ENCODE peak calls at places on chromosome 9, in six cellular contexts. One of them, this sample, is unnamed.
A peak's percentile ranks its signal among the peaks of the same experiment; 100 is the strongest.

GRCh38 chr9:11199335-11199734 is 586.5 kb upstream of the PTPRD start:
- DNase-seq in sigmoid colon: no peak
- DNase-seq in heart left ventricle: no peak
- DNase-seq in mesendoderm: peak; percentile 61
- DNase-seq in endothelial cell of umbilical vein: no peak
- DNase-seq in heart right ventricle: no peak
- DNase-seq in this sample: no peak

GRCh38 chr9:87569008-87569908 is 71.6 kb downstream of the DAPK1 start:
- DNase-seq in endothelial cell of umbilical vein: peak; percentile 95
- DNase-seq in mesendoderm: peak; percentile 85
- DNase-seq in sigmoid colon: no peak
- DNase-seq in heart left ventricle: no peak
- DNase-seq in heart right ventricle: no peak
- DNase-seq in this sample: peak; percentile 89

GRCh38 chr9:27888661-27889295 is 315.5 kb upstream of the C9orf72 start:
- DNase-seq in heart left ventricle: no peak
- DNase-seq in endothelial cell of umbilical vein: no peak
- DNase-seq in heart right ventricle: no peak
- DNase-seq in sigmoid colon: no peak
- DNase-seq in mesendoderm: peak; percentile 65
- DNase-seq in this sample: peak; percentile 56

GRCh38 chr9:125986966-125987365 is 239.8 kb downstream of the PBX3 start:
- DNase-seq in mesendoderm: no peak
- DNase-seq in heart right ventricle: no peak
- DNase-seq in heart left ventricle: no peak
- DNase-seq in endothelial cell of umbilical vein: no peak
- DNase-seq in sigmoid colon: peak; percentile 22
- DNase-seq in this sample: no peak

GRCh38 chr9:5499889-5500398 is 10.4 kb upstream of the PDCD1LG2 start:
- DNase-seq in heart left ventricle: peak; percentile 35
- DNase-seq in sigmoid colon: no peak
- DNase-seq in heart right ventricle: no peak
- DNase-seq in endothelial cell of umbilical vein: peak; percentile 97
- DNase-seq in mesendoderm: no peak
- DNase-seq in this sample: peak; percentile 64

GRCh38 chr9:95877984-95878383 is 2.5 kb downstream of the ERCC6L2 start:
- DNase-seq in mesendoderm: no peak
- DNase-seq in sigmoid colon: no peak
- DNase-seq in endothelial cell of umbilical vein: no peak
- DNase-seq in heart right ventricle: no peak
- DNase-seq in heart left ventricle: no peak
- DNase-seq in this sample: no peak

GRCh38 chr9:21779397-21779796 is 23.0 kb upstream of the MTAP start:
- DNase-seq in endothelial cell of umbilical vein: no peak
- DNase-seq in heart right ventricle: no peak
- DNase-seq in sigmoid colon: no peak
- DNase-seq in mesendoderm: no peak
- DNase-seq in heart left ventricle: no peak
- DNase-seq in this sample: no peak

GRCh38 chr9:16825971-16826370 is 44.5 kb downstream of the BNC2 start:
- DNase-seq in endothelial cell of umbilical vein: no peak
- DNase-seq in heart right ventricle: no peak
- DNase-seq in mesendoderm: no peak
- DNase-seq in heart left ventricle: no peak
- DNase-seq in sigmoid colon: no peak
- DNase-seq in this sample: no peak

GRCh38 chr9:16133556-16134227 is 580.8 kb downstream of the CCDC171 start:
- DNase-seq in endothelial cell of umbilical vein: peak; percentile 61
- DNase-seq in sigmoid colon: no peak
- DNase-seq in heart left ventricle: no peak
- DNase-seq in mesendoderm: peak; percentile 93
- DNase-seq in heart right ventricle: peak; percentile 28
- DNase-seq in this sample: peak; percentile 56

GRCh38 chr9:110687497-110687896 is 18.9 kb downstream of the MUSK start:
- DNase-seq in heart left ventricle: no peak
- DNase-seq in heart right ventricle: no peak
- DNase-seq in sigmoid colon: no peak
- DNase-seq in endothelial cell of umbilical vein: no peak
- DNase-seq in mesendoderm: peak; percentile 7
- DNase-seq in this sample: no peak

GRCh38 chr9:129567842-129568559 is 52.9 kb downstream of the C9orf50 start:
- DNase-seq in sigmoid colon: no peak
- DNase-seq in mesendoderm: peak; percentile 89
- DNase-seq in endothelial cell of umbilical vein: peak; percentile 30
- DNase-seq in heart right ventricle: peak; percentile 37
- DNase-seq in heart left ventricle: peak; percentile 37
- DNase-seq in this sample: no peak

GRCh38 chr9:68692519-68692918 is 12.5 kb upstream of the PIP5K1B start:
- DNase-seq in sigmoid colon: no peak
- DNase-seq in endothelial cell of umbilical vein: no peak
- DNase-seq in mesendoderm: no peak
- DNase-seq in heart left ventricle: no peak
- DNase-seq in heart right ventricle: no peak
- DNase-seq in this sample: no peak

GRCh38 chr9:137580958-137581331 is 2.2 kb upstream of the DPH7 start:
- DNase-seq in heart left ventricle: no peak
- DNase-seq in mesendoderm: no peak
- DNase-seq in sigmoid colon: no peak
- DNase-seq in endothelial cell of umbilical vein: no peak
- DNase-seq in heart right ventricle: no peak
- DNase-seq in this sample: no peak

GRCh38 chr9:70135176-70135575 is 91.5 kb downstream of the MAMDC2 start:
- DNase-seq in heart left ventricle: no peak
- DNase-seq in mesendoderm: no peak
- DNase-seq in endothelial cell of umbilical vein: no peak
- DNase-seq in heart right ventricle: no peak
- DNase-seq in sigmoid colon: no peak
- DNase-seq in this sample: no peak

DNA sequence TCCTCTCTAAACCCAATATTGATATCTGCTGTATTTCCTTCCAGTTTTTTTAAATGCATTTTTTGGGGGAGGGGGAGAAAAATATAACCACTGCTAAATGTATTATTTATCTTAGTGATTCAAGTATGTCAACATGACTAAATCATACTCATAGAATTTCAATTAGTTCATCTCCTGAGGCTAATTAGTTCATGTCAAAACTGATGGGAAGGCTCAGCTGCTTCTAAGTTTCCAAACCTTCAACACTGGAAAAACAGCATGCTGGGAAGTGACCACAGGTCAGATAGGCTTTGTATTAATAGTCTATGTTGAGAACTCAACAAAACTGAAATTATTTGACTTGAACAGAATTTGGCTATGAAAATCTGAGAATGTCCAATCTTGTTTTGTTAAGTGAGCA is 118.7 kb downstream of the TTLL11 start:
- DNase-seq in mesendoderm: no peak
- DNase-seq in heart left ventricle: no peak
- DNase-seq in heart right ventricle: no peak
- DNase-seq in sigmoid colon: no peak
- DNase-seq in endothelial cell of umbilical vein: no peak
- DNase-seq in this sample: no peak
- H3K4me1 ChIP-seq in mesendoderm: no peaks in the 10 kb centered on the region
- H3K4me1 ChIP-seq in heart left ventricle: no peaks in the 10 kb centered on the region
- H3K4me1 ChIP-seq in heart right ventricle: no peaks in the 10 kb centered on the region
- H3K4me1 ChIP-seq in sigmoid colon: no peaks in the 10 kb centered on the region
- H3K4me1 ChIP-seq in endothelial cell of umbilical vein: peaks cover 13% of the 10 kb centered on the region
- H3K4me1 ChIP-seq in this sample: no peaks in the 10 kb centered on the region

DNA sequence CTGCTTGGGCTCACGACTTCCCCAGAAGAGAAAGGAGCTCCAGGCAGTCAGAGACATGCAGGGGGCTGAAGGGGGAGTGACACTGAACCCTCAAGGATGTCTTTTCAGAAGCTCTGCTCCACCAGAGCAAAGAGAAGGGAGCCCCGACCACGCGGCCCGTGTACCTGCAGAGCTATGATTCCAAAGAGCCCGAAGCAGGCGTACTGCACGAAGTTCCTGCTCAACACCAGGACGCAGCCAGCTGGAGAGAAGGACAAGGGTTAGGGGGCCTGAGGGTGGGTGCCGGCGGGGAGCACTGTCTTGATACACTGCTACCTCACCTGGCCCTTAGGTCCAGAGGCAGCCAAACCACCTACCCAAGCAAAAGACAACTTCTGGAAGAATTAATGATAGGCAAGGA is 9.4 kb downstream of the SURF4 start:
- DNase-seq in heart right ventricle: no peak
- DNase-seq in sigmoid colon: no peak
- DNase-seq in heart left ventricle: no peak
- DNase-seq in endothelial cell of umbilical vein: no peak
- DNase-seq in mesendoderm: no peak
- DNase-seq in this sample: no peak
- H3K4me1 ChIP-seq in heart right ventricle: peaks cover 15% of the 10 kb centered on the region
- H3K4me1 ChIP-seq in sigmoid colon: peaks cover 38% of the 10 kb centered on the region
- H3K4me1 ChIP-seq in heart left ventricle: peaks cover 19% of the 10 kb centered on the region
- H3K4me1 ChIP-seq in endothelial cell of umbilical vein: peaks cover 15% of the 10 kb centered on the region
- H3K4me1 ChIP-seq in mesendoderm: no peaks in the 10 kb centered on the region
- H3K4me1 ChIP-seq in this sample: peaks cover 25% of the 10 kb centered on the region

GRCh38 chr9:14107977-14108376 is 206.0 kb downstream of the NFIB start:
- DNase-seq in sigmoid colon: no peak
- DNase-seq in heart left ventricle: no peak
- DNase-seq in heart right ventricle: no peak
- DNase-seq in endothelial cell of umbilical vein: peak; percentile 95
- DNase-seq in mesendoderm: peak; percentile 73
- DNase-seq in this sample: no peak
- H3K4me1 ChIP-seq in sigmoid colon: peaks cover 6% of the 10 kb centered on the region
- H3K4me1 ChIP-seq in heart left ventricle: peaks cover 5% of the 10 kb centered on the region
- H3K4me1 ChIP-seq in heart right ventricle: no peaks in the 10 kb centered on the region
- H3K4me1 ChIP-seq in endothelial cell of umbilical vein: peaks cover 18% of the 10 kb centered on the region
- H3K4me1 ChIP-seq in mesendoderm: peaks cover 3% of the 10 kb centered on the region
- H3K4me1 ChIP-seq in this sample: peaks cover 27% of the 10 kb centered on the region

GRCh38 chr9:34651876-34652602 is at the start of gene IL11RA:
- DNase-seq in mesendoderm: peak; percentile 98
- DNase-seq in heart left ventricle: peak; percentile 94
- DNase-seq in sigmoid colon: peak; percentile 97
- DNase-seq in heart right ventricle: peak; percentile 91
- DNase-seq in endothelial cell of umbilical vein: peak; percentile 82
- DNase-seq in this sample: peak; percentile 76
- H3K4me1 ChIP-seq in mesendoderm: peaks cover 33% of the 10 kb centered on the region
- H3K4me1 ChIP-seq in heart left ventricle: peaks cover 54% of the 10 kb centered on the region
- H3K4me1 ChIP-seq in sigmoid colon: peaks cover 70% of the 10 kb centered on the region
- H3K4me1 ChIP-seq in heart right ventricle: peaks cover 17% of the 10 kb centered on the region
- H3K4me1 ChIP-seq in endothelial cell of umbilical vein: peaks cover 32% of the 10 kb centered on the region
- H3K4me1 ChIP-seq in this sample: peaks cover 44% of the 10 kb centered on the region

GRCh38 chr9:128059365-128059983 is 7.6 kb downstream of the NAIF1 start:
- DNase-seq in heart right ventricle: no peak
- DNase-seq in sigmoid colon: no peak
- DNase-seq in mesendoderm: no peak
- DNase-seq in endothelial cell of umbilical vein: no peak
- DNase-seq in heart left ventricle: no peak
- DNase-seq in this sample: no peak
- H3K4me1 ChIP-seq in heart right ventricle: peaks cover 2% of the 10 kb centered on the region
- H3K4me1 ChIP-seq in sigmoid colon: peaks cover 19% of the 10 kb centered on the region
- H3K4me1 ChIP-seq in mesendoderm: peaks cover 17% of the 10 kb centered on the region
- H3K4me1 ChIP-seq in endothelial cell of umbilical vein: peaks cover 8% of the 10 kb centered on the region
- H3K4me1 ChIP-seq in heart left ventricle: peaks cover 26% of the 10 kb centered on the region
- H3K4me1 ChIP-seq in this sample: peaks cover 3% of the 10 kb centered on the region

GRCh38 chr9:134650431-134651190 is 9.0 kb downstream of the COL5A1 start:
- DNase-seq in endothelial cell of umbilical vein: no peak
- DNase-seq in heart left ventricle: no peak
- DNase-seq in sigmoid colon: peak; percentile 65
- DNase-seq in heart right ventricle: no peak
- DNase-seq in mesendoderm: no peak
- DNase-seq in this sample: no peak

GRCh38 chr9:134645607-134646365 is 4.2 kb downstream of the COL5A1 start:
- DNase-seq in heart left ventricle: no peak
- DNase-seq in heart right ventricle: no peak
- DNase-seq in endothelial cell of umbilical vein: no peak
- DNase-seq in sigmoid colon: no peak
- DNase-seq in mesendoderm: no peak
- DNase-seq in this sample: no peak

GRCh38 chr9:134648701-134649525 is 7.3 kb downstream of the COL5A1 start:
- DNase-seq in mesendoderm: no peak
- DNase-seq in sigmoid colon: no peak
- DNase-seq in heart right ventricle: no peak
- DNase-seq in heart left ventricle: no peak
- DNase-seq in endothelial cell of umbilical vein: no peak
- DNase-seq in this sample: no peak

GRCh38 chr9:134644715-134645606 is 3.4 kb downstream of the COL5A1 start:
- DNase-seq in heart left ventricle: peak; percentile 68
- DNase-seq in heart right ventricle: peak; percentile 73
- DNase-seq in endothelial cell of umbilical vein: peak; percentile 95
- DNase-seq in sigmoid colon: peak; percentile 93
- DNase-seq in mesendoderm: peak; percentile 51
- DNase-seq in this sample: peak; percentile 91

GRCh38 chr9:134647359-134648115 is 5.9 kb downstream of the COL5A1 start:
- DNase-seq in endothelial cell of umbilical vein: no peak
- DNase-seq in sigmoid colon: no peak
- DNase-seq in mesendoderm: no peak
- DNase-seq in heart right ventricle: no peak
- DNase-seq in heart left ventricle: no peak
- DNase-seq in this sample: no peak
- H3K4me1 ChIP-seq in endothelial cell of umbilical vein: peaks cover 22% of the 10 kb centered on the region
- H3K4me1 ChIP-seq in sigmoid colon: peaks cover 78% of the 10 kb centered on the region
- H3K4me1 ChIP-seq in mesendoderm: peaks cover 4% of the 10 kb centered on the region
- H3K4me1 ChIP-seq in heart right ventricle: peaks cover 9% of the 10 kb centered on the region
- H3K4me1 ChIP-seq in heart left ventricle: no peaks in the 10 kb centered on the region
- H3K4me1 ChIP-seq in this sample: peaks cover 26% of the 10 kb centered on the region

DNA sequence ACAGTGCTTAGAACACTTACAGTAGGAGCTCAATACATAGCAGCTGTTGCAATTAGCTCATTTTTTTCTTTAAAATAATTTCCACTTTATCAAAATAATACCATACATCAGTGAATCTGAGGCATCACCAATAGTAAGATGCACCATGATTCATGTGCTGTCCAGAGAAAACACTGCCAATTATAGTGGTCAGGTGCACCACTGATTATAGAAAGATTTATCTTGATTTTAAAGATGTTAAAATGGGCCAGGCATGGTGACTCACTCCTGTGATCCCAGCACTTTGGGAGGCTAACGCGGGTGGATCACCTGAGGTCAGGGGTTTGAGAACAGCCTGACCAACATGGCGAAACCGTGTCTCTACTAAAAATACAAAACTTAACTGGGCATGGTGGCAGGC is 39.4 kb downstream of the NAIF1 start:
- DNase-seq in sigmoid colon: no peak
- DNase-seq in heart right ventricle: no peak
- DNase-seq in mesendoderm: no peak
- DNase-seq in endothelial cell of umbilical vein: no peak
- DNase-seq in heart left ventricle: no peak
- DNase-seq in this sample: no peak
- H3K4me1 ChIP-seq in sigmoid colon: no peaks in the 10 kb centered on the region
- H3K4me1 ChIP-seq in heart right ventricle: no peaks in the 10 kb centered on the region
- H3K4me1 ChIP-seq in mesendoderm: no peaks in the 10 kb centered on the region
- H3K4me1 ChIP-seq in endothelial cell of umbilical vein: peaks cover 13% of the 10 kb centered on the region
- H3K4me1 ChIP-seq in heart left ventricle: no peaks in the 10 kb centered on the region
- H3K4me1 ChIP-seq in this sample: no peaks in the 10 kb centered on the region

GRCh38 chr9:114080773-114081440 is 2.8 kb upstream of the AMBP start:
- DNase-seq in heart right ventricle: no peak
- DNase-seq in endothelial cell of umbilical vein: no peak
- DNase-seq in sigmoid colon: peak; percentile 47
- DNase-seq in heart left ventricle: no peak
- DNase-seq in mesendoderm: no peak
- DNase-seq in this sample: peak; percentile 1
- H3K4me1 ChIP-seq in heart right ventricle: no peaks in the 10 kb centered on the region
- H3K4me1 ChIP-seq in endothelial cell of umbilical vein: no peaks in the 10 kb centered on the region
- H3K4me1 ChIP-seq in sigmoid colon: no peaks in the 10 kb centered on the region
- H3K4me1 ChIP-seq in heart left ventricle: no peaks in the 10 kb centered on the region
- H3K4me1 ChIP-seq in mesendoderm: no peaks in the 10 kb centered on the region
- H3K4me1 ChIP-seq in this sample: peaks cover 4% of the 10 kb centered on the region

This sample was measured in BE2C.